ENCODE peak calls at places on chromosome 19, in seven cellular contexts. Z, T, F, S, M, R and L are unnamed samples.

GRCh38 chr19:39996218-39996810 is 546 bp upstream of the ZNF546 start:
- DNase-seq in Z (peak), T (peak), F (peak), S (peak), M (peak), R (no peak), L (peak)

GRCh38 chr19:3897936-3898335 is 17.5 kb downstream of the ATCAY start:
- DNase-seq in Z (no peak), T (no peak), F (no peak), S (no peak), M (no peak), R (no peak), L (no peak)

GRCh38 chr19:5292453-5292842 is 48.2 kb downstream of the PTPRS start:
- DNase-seq in Z (peak), T (no peak), F (peak), S (peak), M (no peak), R (no peak), L (no peak)

GRCh38 chr19:610801-611505 is 21.3 kb downstream of the HCN2 start:
- DNase-seq in Z (peak), T (no peak), F (no peak), S (peak), M (no peak), R (no peak), L (no peak)

GRCh38 chr19:38033658-38034150 is 126.7 kb downstream of the SIPA1L3 start:
- DNase-seq in Z (no peak), T (peak), F (no peak), S (no peak), M (no peak), R (peak), L (no peak)

GRCh38 chr19:44212865-44213346 is 574 bp downstream of the ZNF227 start:
- DNase-seq in Z (peak), T (no peak), F (no peak), S (peak), M (peak), R (no peak), L (no peak)

GRCh38 chr19:17404015-17404414 is 1.4 kb downstream of the BST2 start:
- DNase-seq in Z (no peak), T (no peak), F (no peak), S (peak), M (no peak), R (no peak), L (no peak)

GRCh38 chr19:12872941-12873890 is 8.0 kb downstream of the DNASE2 start:
- DNase-seq in Z (peak), T (no peak), F (no peak), S (peak), M (peak), R (no peak), L (no peak)

GRCh38 chr19:29294343-29294811 is 81.4 kb upstream of the UQCRFS1 start:
- DNase-seq in Z (peak), T (no peak), F (no peak), S (no peak), M (no peak), R (no peak), L (no peak)

GRCh38 chr19:36009220-36009619 is 607 bp upstream of the SYNE4 start:
- DNase-seq in Z (peak), T (no peak), F (peak), S (no peak), M (no peak), R (no peak), L (no peak)

GRCh38 chr19:44107751-44108150 is 5.4 kb upstream of the ZNF225 start:
- DNase-seq in Z (no peak), T (no peak), F (no peak), S (no peak), M (no peak), R (no peak), L (no peak)

GRCh38 chr19:53624776-53625540 is 6.8 kb upstream of the DPRX start:
- DNase-seq in Z (no peak), T (no peak), F (no peak), S (no peak), M (no peak), R (no peak), L (no peak)

GRCh38 chr19:32104465-32105235 is 240.8 kb upstream of the ZNF507 start:
- DNase-seq in Z (no peak), T (no peak), F (no peak), S (peak), M (no peak), R (no peak), L (no peak)

GRCh38 chr19:51514866-51515481 is 13.4 kb upstream of the SIGLEC12 start:
- DNase-seq in Z (peak), T (peak), F (peak), S (peak), M (peak), R (no peak), L (peak)

GRCh38 chr19:56104423-56104822 is 16.7 kb downstream of the ZNF787 start:
- DNase-seq in Z (no peak), T (no peak), F (no peak), S (no peak), M (no peak), R (no peak), L (no peak)

GRCh38 chr19:56106397-56106849 is 14.7 kb downstream of the ZNF787 start:
- DNase-seq in Z (no peak), T (no peak), F (no peak), S (no peak), M (no peak), R (no peak), L (no peak)

GRCh38 chr19:56103027-56103614 is 18.0 kb downstream of the ZNF787 start:
- DNase-seq in Z (no peak), T (no peak), F (no peak), S (no peak), M (no peak), R (no peak), L (no peak)

GRCh38 chr19:56106993-56107392 is 14.1 kb downstream of the ZNF787 start:
- DNase-seq in Z (no peak), T (no peak), F (no peak), S (no peak), M (no peak), R (no peak), L (no peak)

DNA sequence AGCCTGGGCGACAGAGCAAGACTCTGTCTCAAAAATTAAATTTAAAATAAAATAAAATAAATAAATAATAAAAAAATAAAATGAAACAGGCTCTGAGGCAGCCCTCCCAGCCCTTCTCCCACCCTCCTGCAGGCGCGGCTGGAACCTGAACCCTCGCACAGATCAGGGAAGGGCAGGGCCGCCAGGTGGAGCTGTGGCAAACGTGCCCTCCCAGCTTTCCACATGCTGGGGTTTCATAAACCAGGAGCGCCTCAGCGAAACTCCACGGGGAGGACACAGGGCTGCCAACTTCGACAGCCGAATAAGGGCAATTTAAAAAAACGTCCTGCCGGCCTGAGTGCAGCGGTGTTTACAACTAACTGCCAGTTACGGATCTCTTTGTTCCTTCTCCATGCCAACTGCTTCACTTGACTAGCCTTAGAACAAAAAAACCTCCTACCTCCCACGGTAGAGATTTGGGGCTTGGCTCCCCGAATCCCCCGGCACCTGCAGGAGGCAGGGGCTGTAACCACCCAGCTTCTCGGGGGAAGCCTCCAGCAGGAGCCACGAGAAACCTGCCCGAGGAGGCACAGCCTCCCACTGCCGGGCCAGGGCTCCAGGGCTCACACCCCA is 15.9 kb downstream of the ZNF787 start:
- DNase-seq in Z (peak), T (no peak), F (peak), S (no peak), M (peak), R (peak), L (peak)
- TF ChIP-seq CEBPB in Z (no peak), T (no peak), F (no peak), S (no peak), M (no peak), R (no peak), L (no peak)

GRCh38 chr19:56245062-56245740 is 27.3 kb upstream of the EDDM13 start:
- DNase-seq in Z (peak), T (no peak), F (no peak), S (no peak), M (no peak), R (no peak), L (no peak)
- TF ChIP-seq CEBPB in Z (no peak), T (no peak), F (no peak), S (no peak), M (no peak), R (no peak), L (no peak)

GRCh38 chr19:7607212-7607873 is 11.7 kb downstream of the CAMSAP3 start:
- DNase-seq in Z (no peak), T (no peak), F (no peak), S (no peak), M (no peak), R (no peak), L (no peak)

GRCh38 chr19:7607874-7608560 is 12.4 kb downstream of the CAMSAP3 start:
- DNase-seq in Z (no peak), T (no peak), F (no peak), S (no peak), M (no peak), R (no peak), L (no peak)

GRCh38 chr19:7603919-7604318 is 8.3 kb downstream of the CAMSAP3 start:
- DNase-seq in Z (no peak), T (no peak), F (no peak), S (no peak), M (no peak), R (no peak), L (no peak)

GRCh38 chr19:7606289-7606688 is 10.6 kb downstream of the CAMSAP3 start:
- DNase-seq in Z (no peak), T (no peak), F (no peak), S (no peak), M (no peak), R (no peak), L (no peak)

GRCh38 chr19:7605490-7606222 is 10.0 kb downstream of the CAMSAP3 start:
- DNase-seq in Z (no peak), T (peak), F (no peak), S (peak), M (peak), R (peak), L (peak)
- TF ChIP-seq CEBPB in Z (no peak), T (no peak), F (no peak), S (no peak), M (no peak), R (no peak), L (no peak)

DNA sequence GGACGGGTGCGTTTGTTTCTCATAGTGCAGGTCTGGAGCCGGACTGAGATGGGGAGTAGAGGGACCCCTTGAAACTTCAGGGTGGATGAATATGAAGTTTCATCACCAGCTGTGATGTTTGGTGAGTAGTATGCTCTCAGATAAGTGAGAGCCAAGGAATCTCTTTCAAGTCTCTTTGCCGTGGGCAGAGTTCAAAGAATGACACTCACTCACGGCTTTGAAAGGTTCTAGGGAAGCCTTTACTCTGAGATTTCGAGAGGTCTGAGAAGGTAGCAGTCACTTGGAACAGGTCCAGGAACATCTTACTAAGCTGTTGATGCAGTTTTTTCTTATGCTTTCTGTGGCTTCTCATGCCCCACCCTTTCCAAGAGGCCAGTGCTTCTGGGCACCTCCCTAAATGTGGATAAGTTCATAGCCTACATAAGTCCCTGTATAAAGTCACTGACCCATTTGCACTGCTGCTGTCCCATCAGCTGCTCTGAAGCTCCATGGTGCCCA is at the start of gene IGFL2:
- DNase-seq in Z (no peak), T (no peak), F (no peak), S (no peak), M (no peak), R (no peak), L (peak)
- TF ChIP-seq CEBPB in Z (no peak), T (no peak), F (no peak), S (no peak), M (no peak), R (no peak), L (no peak)

GRCh38 chr19:1624458-1624857 is 19.2 kb upstream of the UQCR11 start:
- DNase-seq in Z (peak), T (no peak), F (peak), S (peak), M (peak), R (peak), L (peak)
- TF ChIP-seq CEBPB in Z (no peak), T (no peak), F (no peak), S (no peak), M (no peak), R (no peak), L (no peak)